ENCODE peak calls at places on chromosome 20, in four cellular contexts. P, N, K and C are unnamed samples.

GRCh38 chr20:9330151-9330550 is 184.2 kb upstream of the LAMP5 start:
- DNase-seq in P (no peak), N (no peak), K (peak; percentile 59), C (no peak)

GRCh38 chr20:49283703-49284625 is 6.1 kb upstream of the ZNFX1 start:
- DNase-seq in P (no peak), K (no peak), N (peak; percentile 15), C (no peak)

GRCh38 chr20:52056203-52057062 is 135.1 kb downstream of the ZFP64 start:
- DNase-seq in P (peak; percentile 7), K (no peak), N (peak; percentile 99), C (no peak)

GRCh38 chr20:35312348-35312747 is 20.1 kb upstream of the FAM83C start:
- DNase-seq in P (peak; percentile 62), K (no peak), N (peak; percentile 98), C (no peak)

GRCh38 chr20:8129211-8129986 is 2.7 kb upstream of the PLCB1 start:
- DNase-seq in K (no peak), P (no peak), N (no peak), C (no peak)

GRCh38 chr20:43849496-43850197 is 65.0 kb upstream of the TOX2 start:
- DNase-seq in N (peak; percentile 76), P (no peak), K (peak; percentile 56), C (no peak)

GRCh38 chr20:46894971-46895905 is 595 bp downstream of the EYA2 start:
- DNase-seq in K (peak; percentile 17), N (peak; percentile 31), P (no peak), C (peak; percentile 74)

GRCh38 chr20:13778827-13779226 is 5.9 kb downstream of the ESF1 start:
- DNase-seq in N (no peak), K (no peak), P (no peak), C (no peak)

GRCh38 chr20:49762940-49763766 is 49.5 kb upstream of the B4GALT5 start:
- DNase-seq in P (no peak), K (peak; percentile 51), N (peak; percentile 65), C (no peak)

GRCh38 chr20:49938173-49939163 is 2.3 kb downstream of the RNF114 start:
- DNase-seq in N (peak; percentile 40), K (peak; percentile 56), P (no peak), C (no peak)

GRCh38 chr20:58645277-58645968 is 5.7 kb upstream of the STX16 start:
- DNase-seq in K (no peak), N (peak; percentile 99), P (no peak), C (no peak)

GRCh38 chr20:34475979-34476736 is 40.1 kb upstream of the DYNLRB1 start:
- DNase-seq in N (peak; percentile 52), P (no peak), K (peak; percentile 22), C (peak; percentile 8)

GRCh38 chr20:54706581-54706980 is 231.2 kb downstream of the DOK5 start:
- DNase-seq in K (no peak), N (no peak), P (no peak), C (no peak)

GRCh38 chr20:49859807-49860206 is 47.2 kb downstream of the SLC9A8 start:
- DNase-seq in K (no peak), N (peak; percentile 96), P (no peak), C (no peak)

GRCh38 chr20:43508106-43508505 is 609 bp downstream of the L3MBTL1 start:
- DNase-seq in N (peak; percentile 22), P (no peak), K (peak; percentile 27), C (peak; percentile 52)

GRCh38 chr20:44485078-44485829 is 9.6 kb downstream of the TTPAL start:
- DNase-seq in P (no peak), K (no peak), N (no peak), C (no peak)

GRCh38 chr20:32511358-32512046 is 73.6 kb downstream of the NOL4L start:
- DNase-seq in P (no peak), K (no peak), N (no peak), C (no peak)

GRCh38 chr20:11496382-11496781 is 421.3 kb upstream of the BTBD3 start:
- DNase-seq in P (no peak), K (no peak), N (peak; percentile 40), C (peak; percentile 11)

GRCh38 chr20:51318058-51318960 is 224.2 kb downstream of the NFATC2 start:
- DNase-seq in P (peak; percentile 51), N (peak; percentile 52), K (peak; percentile 57), C (peak; percentile 84)

GRCh38 chr20:38610521-38610920 is 8.9 kb downstream of the ARHGAP40 start:
- DNase-seq in N (peak; percentile 79), K (no peak), P (no peak), C (no peak)

GRCh38 chr20:34516874-34517542 is 786 bp downstream of the DYNLRB1 start:
- DNase-seq in P (no peak), N (peak; percentile 4), K (peak; percentile 46), C (peak; percentile 38)

GRCh38 chr20:54148947-54149764 is 24.6 kb downstream of the CYP24A1 start:
- DNase-seq in K (peak; percentile 80), N (peak; percentile 100), P (peak; percentile 93), C (no peak)

GRCh38 chr20:3166913-3167342 is 6.4 kb downstream of the LZTS3 start:
- DNase-seq in K (no peak), P (no peak), N (no peak), C (no peak)

GRCh38 chr20:3166338-3166912 is 6.8 kb upstream of the FASTKD5 start:
- DNase-seq in P (no peak), N (no peak), K (no peak), C (no peak)

GRCh38 chr20:3164763-3165410 is 5.2 kb upstream of the FASTKD5 start:
- DNase-seq in P (no peak), K (no peak), N (no peak), C (no peak)

GRCh38 chr20:3164043-3164762 is 4.5 kb upstream of the FASTKD5 start:
- DNase-seq in K (no peak), N (no peak), P (no peak), C (no peak)

GRCh38 chr20:3165473-3166337 is 6.0 kb upstream of the FASTKD5 start:
- DNase-seq in P (no peak), N (peak; percentile 35), K (no peak), C (no peak)
- TF ChIP-seq EZH2phosphoT487 in P (no peak), N (no peak), K (no peak), C (no peak)

GRCh38 chr20:20364016-20364746 is 3.7 kb upstream of the INSM1 start:
- DNase-seq in K (no peak), N (no peak), P (no peak), C (peak; percentile 83)
- TF ChIP-seq EZH2 in K (peak; percentile 8), N (peak; percentile 93), P (no peak), C (no peak)

GRCh38 chr20:40506567-40506966 is 182.5 kb downstream of the MAFB start:
- DNase-seq in K (peak; percentile 72), P (peak; percentile 78), N (peak; percentile 32), C (no peak)
- TF ChIP-seq EZH2phosphoT487 in K (no peak), P (no peak), N (no peak), C (no peak)

GRCh38 chr20:63360850-63361497 is at the start of gene CHRNA4:
- DNase-seq in K (peak; percentile 48), P (no peak), N (no peak), C (peak; percentile 63)
- TF ChIP-seq EZH2 in K (no peak), P (no peak), N (no peak), C (peak; percentile 70)

DNA sequence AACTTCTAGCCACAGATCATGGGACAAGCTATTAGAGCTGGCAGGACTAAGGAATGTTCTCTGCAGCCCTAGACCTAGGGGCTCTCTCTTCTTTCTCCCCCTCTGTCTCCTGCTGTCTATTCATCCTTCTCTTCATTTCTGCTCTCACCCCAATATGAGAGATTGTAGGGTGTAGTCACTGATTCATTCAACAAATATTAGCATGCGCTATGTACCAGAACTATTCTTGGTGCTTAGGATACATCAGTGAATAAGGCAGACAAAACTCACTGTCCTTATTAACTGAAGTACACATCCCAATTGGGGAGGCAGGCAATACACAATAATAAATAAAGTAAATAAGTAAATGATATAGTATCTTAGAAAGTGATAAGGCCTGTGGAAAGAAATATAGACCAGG is 14.7 kb upstream of the SIRPB2 start:
- DNase-seq in N (peak; percentile 57), K (no peak), P (no peak), C (no peak)
- TF ChIP-seq EZH2phosphoT487 in N (no peak), K (no peak), P (no peak), C (no peak)

DNA sequence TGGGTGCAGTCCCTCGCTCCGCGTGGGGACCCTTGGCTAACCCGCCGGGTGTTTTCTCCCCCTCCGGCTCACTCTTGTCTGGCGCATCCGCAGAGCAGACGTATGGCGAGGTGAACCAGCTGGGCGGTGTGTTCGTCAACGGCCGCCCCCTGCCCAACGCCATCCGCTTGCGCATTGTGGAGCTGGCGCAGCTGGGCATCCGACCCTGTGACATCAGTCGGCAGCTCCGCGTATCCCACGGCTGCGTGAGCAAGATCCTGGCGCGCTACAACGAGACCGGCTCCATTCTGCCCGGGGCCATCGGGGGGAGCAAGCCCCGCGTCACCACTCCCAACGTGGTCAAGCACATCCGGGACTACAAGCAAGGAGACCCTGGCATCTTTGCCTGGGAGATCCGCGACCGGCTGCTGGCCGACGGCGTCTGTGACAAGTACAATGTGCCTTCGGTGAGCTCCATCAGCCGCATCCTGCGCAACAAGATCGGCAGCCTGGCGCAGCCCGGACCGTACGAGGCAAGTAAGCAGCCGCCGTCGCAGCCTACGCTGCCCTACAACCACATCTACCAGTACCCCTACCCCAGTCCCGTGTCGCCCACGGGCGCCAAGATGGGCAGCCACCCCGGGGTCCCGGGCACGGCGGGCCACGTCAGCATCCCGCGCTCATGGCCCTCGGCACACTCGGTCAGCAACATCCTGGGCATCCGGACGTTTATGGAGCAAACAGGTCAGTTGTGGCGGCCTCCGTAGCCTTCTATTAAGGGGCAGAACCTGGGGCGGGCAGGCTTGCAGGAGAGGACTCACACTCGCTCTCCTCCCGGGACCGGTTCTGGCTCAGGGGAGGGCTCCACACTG is 1.1 kb downstream of the PAX1 start:
- DNase-seq in K (no peak), P (no peak), N (no peak), C (peak; percentile 58)
- TF ChIP-seq EZH2 in K (peak; percentile 90), P (no peak), N (no peak), C (peak; percentile 99)

GRCh38 chr20:18466574-18466893 is 296 bp downstream of the DZANK1 start:
- DNase-seq in K (no peak), N (no peak), P (no peak), C (no peak)
- TF ChIP-seq EZH2phosphoT487 in K (no peak), N (no peak), P (no peak), C (no peak)

GRCh38 chr20:21517566-21518277 is 3.9 kb upstream of the NKX2-2 start:
- DNase-seq in N (no peak), K (no peak), P (no peak), C (peak; percentile 39)
- TF ChIP-seq EZH2 in N (no peak), K (peak; percentile 65), P (no peak), C (peak; percentile 65)